ENCODE peak calls at places on chromosomes 16 and 17, in seven cellular contexts. U is Peyer's patch; B is CD4-positive, alpha-beta memory T cell; J is lower leg skin; P is AG04450; X is foreskin fibroblast; R is H7. I is an unnamed sample.

GRCh38 chr16:96935-97381 is 18.9 kb downstream of the MPG start:
- DNase-seq in U (peak; percentile 92), B (peak; percentile 87), J (peak; percentile 91), P (no peak), X (peak; percentile 94), R (peak; percentile 99), I (no peak)

GRCh38 chr16:85250609-85251223 is 138.4 kb upstream of the CIBAR2 start:
- DNase-seq in U (no peak), B (no peak), J (no peak), P (no peak), X (no peak), R (no peak), I (no peak)

GRCh38 chr16:75225092-75225491 is 6.3 kb downstream of the CTRB1 start:
- DNase-seq in U (no peak), B (no peak), J (no peak), P (no peak), X (no peak), R (peak; percentile 73), I (no peak)

GRCh38 chr17:16425698-16426659 is 10.6 kb downstream of the TRPV2 start:
- DNase-seq in U (no peak), B (no peak), J (no peak), P (no peak), X (peak; percentile 46), R (no peak), I (no peak)

GRCh38 chr16:89917773-89918452 is 749 bp upstream of the MC1R start:
- DNase-seq in U (peak; percentile 88), B (peak; percentile 89), J (no peak), P (no peak), X (peak; percentile 98), R (peak; percentile 86), I (peak; percentile 78)

GRCh38 chr16:5064915-5065314 is 841 bp downstream of the C16orf89 start:
- DNase-seq in U (no peak), B (no peak), J (no peak), P (no peak), X (no peak), R (no peak), I (no peak)

GRCh38 chr16:16021988-16022682 is 72.7 kb downstream of the ABCC1 start:
- DNase-seq in U (peak; percentile 43), B (no peak), J (peak; percentile 92), P (peak; percentile 86), X (peak; percentile 98), R (peak; percentile 56), I (peak; percentile 81)

GRCh38 chr17:35889818-35890773 is 9.9 kb upstream of the CCL5 start:
- DNase-seq in U (no peak), B (no peak), J (no peak), P (no peak), X (peak; percentile 49), R (no peak), I (no peak)

GRCh38 chr17:73814070-73814469 is 169.8 kb upstream of the SDK2 start:
- DNase-seq in U (no peak), B (no peak), J (no peak), P (no peak), X (no peak), R (no peak), I (no peak)

GRCh38 chr16:9941245-9941644 is 241.0 kb downstream of the GRIN2A start:
- DNase-seq in U (no peak), B (no peak), J (no peak), P (no peak), X (no peak), R (no peak), I (no peak)

DNA sequence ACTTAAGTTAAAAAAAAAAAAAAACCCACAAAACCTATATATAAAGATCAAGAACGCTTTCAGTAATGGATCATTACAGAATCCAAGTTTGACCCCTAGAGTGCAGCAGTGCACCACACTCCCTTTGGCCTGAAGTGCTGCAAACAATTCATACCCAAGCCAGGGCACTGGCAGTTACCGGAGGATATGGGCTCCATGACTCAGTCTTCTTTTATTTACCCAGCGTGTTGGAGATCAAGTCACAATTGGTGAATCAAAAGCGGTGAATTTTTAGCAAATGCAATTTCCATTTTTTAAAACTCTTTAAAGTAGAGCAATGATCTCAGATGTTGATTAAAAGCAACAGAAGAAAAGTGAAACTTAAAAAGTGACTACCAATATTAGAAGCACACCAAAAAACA is 46.5 kb downstream of the ZNF652 start:
- DNase-seq in U (peak; percentile 72), B (peak; percentile 77), J (peak; percentile 74), P (peak; percentile 68), X (peak; percentile 95), R (peak; percentile 80), I (peak; percentile 61)
- H3K4me3 ChIP-seq in U (no peak overlapping the region), B (no peak overlapping the region), J (no peak overlapping the region), P (no peak overlapping the region), X (no peak overlapping the region), R (no peak overlapping the region), I (no peak overlapping the region)

DNA sequence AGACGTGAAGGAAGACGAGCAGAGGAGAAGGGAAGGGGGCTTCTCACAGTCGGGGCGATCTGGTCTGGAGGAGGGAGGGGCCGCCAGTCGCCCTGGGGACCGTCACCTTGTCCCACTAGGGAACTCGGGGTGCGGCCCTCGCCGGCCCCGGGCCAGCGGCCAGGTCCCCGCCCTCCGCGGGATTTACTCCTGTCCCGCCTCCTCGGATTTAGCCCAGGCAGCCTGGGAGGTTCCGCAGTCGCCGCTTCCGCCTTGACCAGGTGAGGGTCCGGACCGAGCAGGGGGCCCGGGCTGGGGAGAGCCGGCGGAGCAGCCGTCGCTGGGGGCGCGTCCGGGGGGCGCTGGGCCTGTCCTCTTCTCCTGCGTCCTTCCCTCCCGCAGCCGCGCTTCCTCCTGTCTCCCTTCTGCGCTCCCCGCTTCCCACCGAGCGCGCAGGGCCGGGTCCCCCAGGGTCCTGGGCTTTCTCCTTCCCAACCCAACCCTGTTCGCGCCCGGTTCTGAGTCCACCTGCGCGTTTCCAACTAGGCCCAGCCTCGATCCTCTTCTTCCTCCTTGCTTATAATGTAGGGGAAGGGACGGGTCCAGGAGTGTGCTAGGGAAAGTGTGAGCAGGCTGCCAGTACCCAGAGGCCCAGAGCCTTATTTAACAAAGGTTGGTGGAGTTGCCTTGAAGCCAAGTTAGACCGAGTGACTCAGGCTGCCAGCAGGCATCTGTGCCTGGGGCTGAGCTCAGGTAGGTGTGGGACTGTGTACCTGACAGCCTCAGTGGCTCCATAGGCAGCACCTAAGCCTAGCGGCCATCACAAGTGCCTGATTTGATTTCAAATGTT is at the start of gene TNK1:
- DNase-seq in U (no peak), B (no peak), J (peak; percentile 48), P (no peak), X (peak; percentile 25), R (peak; percentile 93), I (no peak)
- H3K4me3 ChIP-seq in U (peak within 1 kb of the TSS; percentile 24), B (no peak within 1 kb of the TSS), J (peak within 1 kb of the TSS; percentile 29), P (peak within 1 kb of the TSS; percentile 22), X (peak within 1 kb of the TSS; percentile 37), R (peak within 1 kb of the TSS; percentile 57), I (peak within 1 kb of the TSS; percentile 13)

GRCh38 chr16:23298290-23298689 is 3.8 kb upstream of the SCNN1B start:
- DNase-seq in U (no peak), B (no peak), J (no peak), P (no peak), X (no peak), R (no peak), I (no peak)

GRCh38 chr16:23304620-23305019 is 2.5 kb downstream of the SCNN1B start:
- DNase-seq in U (no peak), B (no peak), J (no peak), P (no peak), X (no peak), R (no peak), I (no peak)

GRCh38 chr16:23301251-23302044 is 654 bp upstream of the SCNN1B start:
- DNase-seq in U (no peak), B (no peak), J (no peak), P (no peak), X (no peak), R (peak; percentile 62), I (no peak)

GRCh38 chr16:23303685-23304084 is 1.6 kb downstream of the SCNN1B start:
- DNase-seq in U (no peak), B (no peak), J (no peak), P (no peak), X (no peak), R (no peak), I (no peak)

GRCh38 chr16:23302045-23302956 is at the start of gene SCNN1B:
- DNase-seq in U (no peak), B (no peak), J (no peak), P (no peak), X (no peak), R (peak; percentile 81), I (no peak)
- H3K4me3 ChIP-seq in U (peak within 1 kb of the TSS; percentile 20), B (no peak within 1 kb of the TSS), J (peak within 1 kb of the TSS; percentile 19), P (no peak within 1 kb of the TSS), X (no peak within 1 kb of the TSS), R (peak within 1 kb of the TSS; percentile 64), I (no peak within 1 kb of the TSS)

DNA sequence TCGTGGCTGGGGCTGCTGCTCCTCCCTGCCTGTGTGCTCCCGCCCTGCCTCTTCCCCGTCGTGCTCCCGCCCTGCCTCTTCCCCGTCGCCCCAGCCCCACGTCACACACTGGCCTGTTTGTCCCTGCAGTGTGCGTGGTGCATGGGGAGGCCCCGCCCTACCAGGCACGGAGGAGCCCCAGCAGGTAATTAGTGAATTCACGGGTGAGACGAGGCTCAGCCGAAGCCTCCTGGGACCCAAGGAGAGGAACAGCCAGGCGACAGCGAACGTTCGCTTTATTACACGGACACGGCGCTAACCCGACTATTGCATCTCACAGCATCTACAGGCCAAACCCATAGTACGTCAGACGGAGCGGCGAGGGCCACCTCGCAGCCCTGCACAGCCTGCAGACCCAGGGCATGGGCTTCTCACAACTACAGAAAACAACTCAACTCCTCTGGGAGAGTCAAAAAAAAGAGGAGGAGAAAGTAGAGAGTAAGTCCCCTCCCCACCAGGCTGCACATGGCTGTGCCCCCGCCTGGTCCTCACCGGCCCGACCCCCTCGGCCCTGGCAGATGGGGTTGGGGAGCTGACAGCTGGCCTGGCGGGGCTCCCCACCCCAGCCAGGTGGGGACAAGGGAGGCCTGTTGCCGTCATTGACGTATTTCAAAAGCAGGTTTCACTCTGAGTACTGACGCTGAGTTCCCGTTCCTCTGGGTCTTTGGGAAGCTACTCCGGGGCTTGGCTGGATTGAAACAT is 4.3 kb upstream of the PABPN1L start:
- DNase-seq in U (peak; percentile 24), B (no peak), J (no peak), P (no peak), X (no peak), R (no peak), I (no peak)
- H3K4me3 ChIP-seq in U (peak overlapping the region; percentile 12), B (no peak overlapping the region), J (no peak overlapping the region), P (no peak overlapping the region), X (no peak overlapping the region), R (no peak overlapping the region), I (no peak overlapping the region)

GRCh38 chr17:77474292-77474988 is 333.7 kb downstream of the SEC14L1 start:
- DNase-seq in U (no peak), B (no peak), J (no peak), P (no peak), X (peak; percentile 50), R (no peak), I (no peak)
- H3K4me3 ChIP-seq in U (no peak overlapping the region), B (no peak overlapping the region), J (no peak overlapping the region), P (no peak overlapping the region), X (no peak overlapping the region), R (no peak overlapping the region), I (no peak overlapping the region)

I was measured in skeletal muscle cell.